ENCODE peak calls at places on chromosome 19, in eight cellular contexts. One of them, this sample, is unnamed.

GRCh38 chr19:35468637-35469036 is 20.6 kb downstream of the FFAR2 start:
- DNase-seq in GM23338: peak
- DNase-seq in right cardiac atrium: peak
- DNase-seq in kidney epithelial cell: no peak
- DNase-seq in Panc1: peak
- DNase-seq in effector memory CD4-positive, alpha-beta T cell: peak
- DNase-seq in cardiac fibroblast: peak
- DNase-seq in heart left ventricle: peak
- DNase-seq in this sample: peak

GRCh38 chr19:45883881-45884681 is 1.9 kb downstream of the IRF2BP1 start:
- DNase-seq in cardiac fibroblast: no peak
- DNase-seq in effector memory CD4-positive, alpha-beta T cell: no peak
- DNase-seq in Panc1: no peak
- DNase-seq in GM23338: no peak
- DNase-seq in kidney epithelial cell: no peak
- DNase-seq in heart left ventricle: no peak
- DNase-seq in right cardiac atrium: peak
- DNase-seq in this sample: peak

GRCh38 chr19:5880604-5881078 is 10.3 kb upstream of the FUT5 start:
- DNase-seq in effector memory CD4-positive, alpha-beta T cell: no peak
- DNase-seq in Panc1: no peak
- DNase-seq in GM23338: peak
- DNase-seq in kidney epithelial cell: no peak
- DNase-seq in cardiac fibroblast: peak
- DNase-seq in right cardiac atrium: peak
- DNase-seq in heart left ventricle: peak
- DNase-seq in this sample: peak

GRCh38 chr19:29448046-29448445 is 77.7 kb upstream of the VSTM2B start:
- DNase-seq in cardiac fibroblast: no peak
- DNase-seq in GM23338: no peak
- DNase-seq in kidney epithelial cell: no peak
- DNase-seq in heart left ventricle: no peak
- DNase-seq in effector memory CD4-positive, alpha-beta T cell: no peak
- DNase-seq in Panc1: no peak
- DNase-seq in right cardiac atrium: no peak
- DNase-seq in this sample: peak

GRCh38 chr19:10096615-10096963 is 5.9 kb downstream of the ANGPTL6 start:
- DNase-seq in kidney epithelial cell: no peak
- DNase-seq in cardiac fibroblast: peak
- DNase-seq in right cardiac atrium: peak
- DNase-seq in GM23338: no peak
- DNase-seq in heart left ventricle: no peak
- DNase-seq in Panc1: no peak
- DNase-seq in effector memory CD4-positive, alpha-beta T cell: no peak
- DNase-seq in this sample: no peak

GRCh38 chr19:56114051-56114694 is 6.9 kb downstream of the ZNF787 start:
- DNase-seq in right cardiac atrium: peak
- DNase-seq in GM23338: no peak
- DNase-seq in cardiac fibroblast: no peak
- DNase-seq in heart left ventricle: no peak
- DNase-seq in kidney epithelial cell: no peak
- DNase-seq in Panc1: no peak
- DNase-seq in effector memory CD4-positive, alpha-beta T cell: no peak
- DNase-seq in this sample: peak

GRCh38 chr19:3693030-3693925 is 7.0 kb downstream of the PIP5K1C start:
- DNase-seq in cardiac fibroblast: no peak
- DNase-seq in heart left ventricle: no peak
- DNase-seq in GM23338: no peak
- DNase-seq in effector memory CD4-positive, alpha-beta T cell: no peak
- DNase-seq in kidney epithelial cell: no peak
- DNase-seq in right cardiac atrium: peak
- DNase-seq in Panc1: no peak
- DNase-seq in this sample: peak

GRCh38 chr19:3433313-3433712 is 47.0 kb downstream of the SMIM24 start:
- DNase-seq in GM23338: no peak
- DNase-seq in kidney epithelial cell: no peak
- DNase-seq in heart left ventricle: no peak
- DNase-seq in right cardiac atrium: no peak
- DNase-seq in Panc1: no peak
- DNase-seq in effector memory CD4-positive, alpha-beta T cell: no peak
- DNase-seq in cardiac fibroblast: no peak
- DNase-seq in this sample: no peak

GRCh38 chr19:29001006-29001921 is 211.7 kb downstream of the UQCRFS1 start:
- DNase-seq in right cardiac atrium: no peak
- DNase-seq in cardiac fibroblast: no peak
- DNase-seq in GM23338: no peak
- DNase-seq in heart left ventricle: no peak
- DNase-seq in Panc1: no peak
- DNase-seq in kidney epithelial cell: no peak
- DNase-seq in effector memory CD4-positive, alpha-beta T cell: no peak
- DNase-seq in this sample: no peak

GRCh38 chr19:6424190-6424938 is at the start of gene KHSRP:
- DNase-seq in kidney epithelial cell: no peak
- DNase-seq in Panc1: no peak
- DNase-seq in right cardiac atrium: peak
- DNase-seq in GM23338: peak
- DNase-seq in heart left ventricle: peak
- DNase-seq in effector memory CD4-positive, alpha-beta T cell: no peak
- DNase-seq in cardiac fibroblast: no peak
- DNase-seq in this sample: peak

GRCh38 chr19:56253737-56254136 is 18.8 kb upstream of the EDDM13 start:
- DNase-seq in Panc1: peak
- DNase-seq in right cardiac atrium: no peak
- DNase-seq in kidney epithelial cell: peak
- DNase-seq in heart left ventricle: no peak
- DNase-seq in effector memory CD4-positive, alpha-beta T cell: no peak
- DNase-seq in cardiac fibroblast: peak
- DNase-seq in GM23338: peak
- DNase-seq in this sample: no peak

GRCh38 chr19:23436944-23437343 is 41.7 kb upstream of the ZNF91 start:
- DNase-seq in effector memory CD4-positive, alpha-beta T cell: no peak
- DNase-seq in heart left ventricle: no peak
- DNase-seq in kidney epithelial cell: no peak
- DNase-seq in GM23338: peak
- DNase-seq in right cardiac atrium: no peak
- DNase-seq in Panc1: no peak
- DNase-seq in cardiac fibroblast: no peak
- DNase-seq in this sample: peak

GRCh38 chr19:7977723-7978040 is 27.8 kb downstream of the ELAVL1 start:
- DNase-seq in effector memory CD4-positive, alpha-beta T cell: no peak
- DNase-seq in heart left ventricle: no peak
- DNase-seq in right cardiac atrium: no peak
- DNase-seq in cardiac fibroblast: no peak
- DNase-seq in Panc1: no peak
- DNase-seq in GM23338: no peak
- DNase-seq in kidney epithelial cell: no peak
- DNase-seq in this sample: no peak

GRCh38 chr19:15285896-15286591 is 46.3 kb downstream of the BRD4 start:
- DNase-seq in cardiac fibroblast: no peak
- DNase-seq in heart left ventricle: no peak
- DNase-seq in kidney epithelial cell: no peak
- DNase-seq in Panc1: no peak
- DNase-seq in effector memory CD4-positive, alpha-beta T cell: no peak
- DNase-seq in GM23338: peak
- DNase-seq in right cardiac atrium: no peak
- DNase-seq in this sample: no peak
- H3K4me3 ChIP-seq in cardiac fibroblast: no peak
- H3K4me3 ChIP-seq in heart left ventricle: no peak
- H3K4me3 ChIP-seq in kidney epithelial cell: no peak
- H3K4me3 ChIP-seq in Panc1: no peak
- H3K4me3 ChIP-seq in effector memory CD4-positive, alpha-beta T cell: no peak
- H3K4me3 ChIP-seq in GM23338: no peak
- H3K4me3 ChIP-seq in right cardiac atrium: no peak
- H3K4me3 ChIP-seq in this sample: no peak

DNA sequence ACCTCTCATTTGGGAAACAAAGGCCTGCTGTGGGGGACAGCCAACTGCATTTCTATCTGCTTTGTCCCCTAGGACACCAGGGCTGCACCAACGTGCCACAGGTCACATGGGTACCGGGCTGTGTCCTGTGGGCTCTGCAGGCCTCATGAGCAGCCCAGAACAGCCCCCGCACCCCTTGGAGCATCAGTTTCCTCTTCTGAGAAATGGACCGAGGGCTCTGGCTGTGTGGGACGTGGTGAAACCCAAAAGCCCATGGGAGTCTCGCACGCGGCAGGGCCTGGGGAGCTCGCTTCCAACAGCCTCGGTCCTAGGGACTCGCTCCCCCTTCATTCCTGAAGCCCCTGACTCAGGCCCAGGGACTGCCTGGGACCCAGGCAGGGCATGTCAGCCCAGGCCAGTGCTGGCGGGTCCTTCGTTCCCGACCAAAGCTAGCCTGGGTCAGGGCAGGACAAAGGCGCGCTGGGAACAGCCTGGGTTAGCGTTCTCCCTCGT is 4.7 kb downstream of the TCF3 start:
- DNase-seq in kidney epithelial cell: no peak
- DNase-seq in right cardiac atrium: no peak
- DNase-seq in cardiac fibroblast: no peak
- DNase-seq in GM23338: no peak
- DNase-seq in heart left ventricle: no peak
- DNase-seq in Panc1: no peak
- DNase-seq in effector memory CD4-positive, alpha-beta T cell: no peak
- DNase-seq in this sample: no peak
- H3K4me3 ChIP-seq in kidney epithelial cell: no peak
- H3K4me3 ChIP-seq in right cardiac atrium: no peak
- H3K4me3 ChIP-seq in cardiac fibroblast: no peak
- H3K4me3 ChIP-seq in GM23338: no peak
- H3K4me3 ChIP-seq in heart left ventricle: no peak
- H3K4me3 ChIP-seq in Panc1: no peak
- H3K4me3 ChIP-seq in effector memory CD4-positive, alpha-beta T cell: no peak
- H3K4me3 ChIP-seq in this sample: no peak

GRCh38 chr19:33749016-33749415 is 47.7 kb upstream of the KCTD15 start:
- DNase-seq in kidney epithelial cell: no peak
- DNase-seq in Panc1: no peak
- DNase-seq in GM23338: no peak
- DNase-seq in cardiac fibroblast: no peak
- DNase-seq in heart left ventricle: no peak
- DNase-seq in right cardiac atrium: no peak
- DNase-seq in effector memory CD4-positive, alpha-beta T cell: no peak
- DNase-seq in this sample: no peak

GRCh38 chr19:33751386-33751770 is 45.3 kb upstream of the KCTD15 start:
- DNase-seq in Panc1: no peak
- DNase-seq in cardiac fibroblast: no peak
- DNase-seq in effector memory CD4-positive, alpha-beta T cell: no peak
- DNase-seq in GM23338: no peak
- DNase-seq in kidney epithelial cell: no peak
- DNase-seq in heart left ventricle: no peak
- DNase-seq in right cardiac atrium: no peak
- DNase-seq in this sample: no peak

GRCh38 chr19:33749619-33750175 is 47.0 kb upstream of the KCTD15 start:
- DNase-seq in GM23338: no peak
- DNase-seq in Panc1: no peak
- DNase-seq in kidney epithelial cell: no peak
- DNase-seq in right cardiac atrium: no peak
- DNase-seq in cardiac fibroblast: no peak
- DNase-seq in effector memory CD4-positive, alpha-beta T cell: no peak
- DNase-seq in heart left ventricle: no peak
- DNase-seq in this sample: no peak

GRCh38 chr19:33752018-33752790 is 44.5 kb upstream of the KCTD15 start:
- DNase-seq in effector memory CD4-positive, alpha-beta T cell: no peak
- DNase-seq in cardiac fibroblast: no peak
- DNase-seq in heart left ventricle: no peak
- DNase-seq in kidney epithelial cell: no peak
- DNase-seq in Panc1: no peak
- DNase-seq in GM23338: no peak
- DNase-seq in right cardiac atrium: no peak
- DNase-seq in this sample: no peak

GRCh38 chr19:33750587-33751385 is 45.9 kb upstream of the KCTD15 start:
- DNase-seq in cardiac fibroblast: no peak
- DNase-seq in Panc1: no peak
- DNase-seq in right cardiac atrium: no peak
- DNase-seq in GM23338: no peak
- DNase-seq in kidney epithelial cell: no peak
- DNase-seq in effector memory CD4-positive, alpha-beta T cell: no peak
- DNase-seq in heart left ventricle: no peak
- DNase-seq in this sample: no peak
- H3K4me3 ChIP-seq in cardiac fibroblast: no peak
- H3K4me3 ChIP-seq in Panc1: no peak
- H3K4me3 ChIP-seq in right cardiac atrium: no peak
- H3K4me3 ChIP-seq in GM23338: no peak
- H3K4me3 ChIP-seq in kidney epithelial cell: no peak
- H3K4me3 ChIP-seq in effector memory CD4-positive, alpha-beta T cell: no peak
- H3K4me3 ChIP-seq in heart left ventricle: no peak
- H3K4me3 ChIP-seq in this sample: no peak

GRCh38 chr19:327291-328024 is 17.1 kb downstream of the MIER2 start:
- DNase-seq in heart left ventricle: peak
- DNase-seq in right cardiac atrium: no peak
- DNase-seq in GM23338: no peak
- DNase-seq in Panc1: no peak
- DNase-seq in kidney epithelial cell: no peak
- DNase-seq in effector memory CD4-positive, alpha-beta T cell: no peak
- DNase-seq in cardiac fibroblast: no peak
- DNase-seq in this sample: peak

GRCh38 chr19:326851-327250 is 17.7 kb downstream of the MIER2 start:
- DNase-seq in effector memory CD4-positive, alpha-beta T cell: no peak
- DNase-seq in right cardiac atrium: no peak
- DNase-seq in GM23338: no peak
- DNase-seq in cardiac fibroblast: no peak
- DNase-seq in kidney epithelial cell: no peak
- DNase-seq in heart left ventricle: peak
- DNase-seq in Panc1: no peak
- DNase-seq in this sample: peak

GRCh38 chr19:325937-326565 is 18.5 kb downstream of the MIER2 start:
- DNase-seq in cardiac fibroblast: no peak
- DNase-seq in right cardiac atrium: no peak
- DNase-seq in kidney epithelial cell: no peak
- DNase-seq in effector memory CD4-positive, alpha-beta T cell: no peak
- DNase-seq in GM23338: no peak
- DNase-seq in Panc1: no peak
- DNase-seq in heart left ventricle: no peak
- DNase-seq in this sample: peak

GRCh38 chr19:324716-325115 is 19.9 kb downstream of the MIER2 start:
- DNase-seq in cardiac fibroblast: no peak
- DNase-seq in kidney epithelial cell: no peak
- DNase-seq in heart left ventricle: no peak
- DNase-seq in effector memory CD4-positive, alpha-beta T cell: no peak
- DNase-seq in GM23338: no peak
- DNase-seq in right cardiac atrium: no peak
- DNase-seq in Panc1: no peak
- DNase-seq in this sample: no peak

DNA sequence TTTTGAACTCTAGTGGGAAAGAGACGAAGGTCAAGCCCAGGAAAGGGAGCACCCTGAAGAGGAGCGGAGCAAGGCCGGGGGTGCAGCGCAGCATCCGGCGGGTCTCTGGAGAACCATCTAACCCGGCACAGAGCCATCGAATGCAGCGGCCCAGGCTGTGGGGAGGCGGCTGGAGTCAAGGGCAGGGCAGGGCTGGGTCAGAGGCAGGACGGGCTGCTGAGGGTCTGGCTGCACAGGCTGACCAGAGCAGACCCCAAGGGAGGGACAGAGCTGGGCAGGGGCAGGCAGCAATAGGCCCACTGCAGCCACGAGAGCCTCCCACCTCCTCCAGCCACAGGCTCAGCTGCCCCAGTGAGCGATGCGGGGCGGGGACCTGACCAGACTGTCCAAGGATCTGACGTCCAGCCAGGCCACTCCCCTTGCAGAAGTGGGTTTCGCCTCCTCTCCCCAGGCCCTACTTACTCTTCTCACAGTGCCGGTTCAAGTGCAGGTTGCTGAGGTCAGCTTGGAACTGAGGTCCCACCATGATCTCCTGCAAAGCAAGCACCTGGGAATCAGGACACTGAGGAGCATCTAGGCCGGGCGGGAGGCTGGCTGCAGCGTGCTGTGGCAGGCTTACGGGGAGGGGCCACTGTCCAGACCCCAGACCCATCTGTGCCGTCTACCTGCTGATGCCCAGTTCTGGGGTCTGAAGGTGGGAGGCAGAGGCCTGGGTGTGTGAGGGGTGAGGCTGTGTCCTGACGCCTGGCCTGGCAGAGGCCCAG is 19.2 kb downstream of the MIER2 start:
- DNase-seq in cardiac fibroblast: no peak
- DNase-seq in heart left ventricle: no peak
- DNase-seq in Panc1: no peak
- DNase-seq in effector memory CD4-positive, alpha-beta T cell: no peak
- DNase-seq in right cardiac atrium: no peak
- DNase-seq in GM23338: no peak
- DNase-seq in kidney epithelial cell: no peak
- DNase-seq in this sample: peak
- H3K4me3 ChIP-seq in cardiac fibroblast: no peak
- H3K4me3 ChIP-seq in heart left ventricle: no peak
- H3K4me3 ChIP-seq in Panc1: no peak
- H3K4me3 ChIP-seq in effector memory CD4-positive, alpha-beta T cell: no peak
- H3K4me3 ChIP-seq in right cardiac atrium: no peak
- H3K4me3 ChIP-seq in GM23338: no peak
- H3K4me3 ChIP-seq in kidney epithelial cell: no peak
- H3K4me3 ChIP-seq in this sample: no peak

This sample was measured in H7.